ENCODE peak calls at places on chromosomes 5 and 9, in eight cellular contexts. T, R, I, G, D, X, Q and P are unnamed samples.

GRCh38 chr5:6623228-6623627 is 9.6 kb downstream of the NSUN2 start:
- DNase-seq in T (no peak), R (no peak), I (no peak), G (no peak), D (no peak), X (no peak), Q (no peak), P (no peak)

GRCh38 chr5:115565233-115565632 is 20.7 kb upstream of the FEM1C start:
- DNase-seq in T (no peak), R (no peak), I (no peak), G (no peak), D (no peak), X (no peak), Q (no peak), P (peak; percentile 12)

GRCh38 chr5:61680247-61680646 is 348.2 kb downstream of the ZSWIM6 start:
- DNase-seq in T (no peak), R (no peak), I (no peak), G (no peak), D (no peak), X (no peak), Q (no peak), P (no peak)

GRCh38 chr9:75101004-75101601 is 12.8 kb downstream of the OSTF1 start:
- DNase-seq in T (no peak), R (no peak), I (no peak), G (no peak), D (no peak), X (no peak), Q (no peak), P (no peak)

GRCh38 chr5:119022017-119022745 is 33.8 kb upstream of the DTWD2 start:
- DNase-seq in T (peak; percentile 37), R (no peak), I (no peak), G (no peak), D (no peak), X (no peak), Q (no peak), P (no peak)

GRCh38 chr5:131740477-131740876 is 56.3 kb downstream of the FNIP1 start:
- DNase-seq in T (no peak), R (no peak), I (no peak), G (no peak), D (no peak), X (no peak), Q (no peak), P (no peak)

GRCh38 chr5:17428176-17428800 is 69.7 kb upstream of the TAF11L2 start:
- DNase-seq in T (no peak), R (no peak), I (no peak), G (no peak), D (no peak), X (no peak), Q (no peak), P (no peak)

GRCh38 chr5:83662558-83662957 is 58.1 kb downstream of the HAPLN1 start:
- DNase-seq in T (no peak), R (no peak), I (no peak), G (no peak), D (no peak), X (no peak), Q (no peak), P (no peak)

GRCh38 chr9:4339357-4339756 is 39.5 kb upstream of the GLIS3 start:
- DNase-seq in T (peak; percentile 75), R (peak; percentile 96), I (no peak), G (no peak), D (peak; percentile 87), X (peak; percentile 92), Q (peak; percentile 79), P (peak; percentile 91)

GRCh38 chr5:67799732-67800234 is 415.8 kb upstream of the PIK3R1 start:
- DNase-seq in T (no peak), R (no peak), I (no peak), G (no peak), D (peak; percentile 84), X (no peak), Q (no peak), P (peak; percentile 23)

GRCh38 chr9:7439355-7439978 is 360.1 kb downstream of the DMAC1 start:
- DNase-seq in T (no peak), R (no peak), I (no peak), G (no peak), D (no peak), X (no peak), Q (no peak), P (no peak)